ENCODE peak calls at places on chromosomes 16 and 17, in five cellular contexts. O is CD8-positive, alpha-beta T cell; X is fibroblast of pulmonary artery; G is transverse colon; L is H9. S is an unnamed sample.
A peak's percentile ranks its signal among the peaks of the same experiment; 100 is the strongest.

GRCh38 chr17:14464741-14465140 is 163.9 kb downstream of the HS3ST3B1 start:
- DNase-seq in O (no peak), X (no peak), G (no peak), L (no peak), S (peak; percentile 32)

GRCh38 chr17:9436629-9437028 is 139.0 kb downstream of the STX8 start:
- DNase-seq in O (no peak), X (no peak), G (no peak), L (no peak), S (no peak)

GRCh38 chr17:7258731-7259554 is 3.3 kb downstream of the CLDN7 start:
- DNase-seq in O (no peak), X (peak; percentile 44), G (peak; percentile 85), L (no peak), S (no peak)

GRCh38 chr17:64073771-64074703 is 53.6 kb upstream of the ICAM2 start:
- DNase-seq in O (no peak), X (no peak), G (no peak), L (no peak), S (no peak)

GRCh38 chr17:42679492-42680330 is 1.9 kb downstream of the CCR10 start:
- DNase-seq in O (peak; percentile 70), X (peak; percentile 82), G (peak; percentile 85), L (peak; percentile 95), S (peak; percentile 76)

GRCh38 chr17:80087346-80088265 is 13.8 kb upstream of the GAA start:
- DNase-seq in O (no peak), X (no peak), G (no peak), L (no peak), S (no peak)

GRCh38 chr16:628321-629061 is 2.3 kb upstream of the WFIKKN1 start:
- DNase-seq in O (no peak), X (no peak), G (no peak), L (peak; percentile 29), S (no peak)

GRCh38 chr16:12532871-12533610 is 270.6 kb downstream of the CPPED1 start:
- DNase-seq in O (peak; percentile 40), X (no peak), G (no peak), L (no peak), S (no peak)

GRCh38 chr16:69494993-69495392 is 70.6 kb downstream of the CYB5B start:
- DNase-seq in O (peak; percentile 27), X (peak; percentile 30), G (peak; percentile 31), L (peak; percentile 74), S (no peak)

GRCh38 chr16:10740000-10740844 is 3.4 kb upstream of the NUBP1 start:
- DNase-seq in O (no peak), X (no peak), G (no peak), L (peak; percentile 17), S (no peak)

GRCh38 chr16:74909665-74910064 is 75.3 kb downstream of the WDR59 start:
- DNase-seq in O (no peak), X (no peak), G (no peak), L (no peak), S (no peak)

GRCh38 chr17:3593384-3593783 is 15.8 kb downstream of the TRPV1 start:
- DNase-seq in O (no peak), X (no peak), G (no peak), L (no peak), S (no peak)

GRCh38 chr16:56041556-56042140 is 149.6 kb upstream of the GNAO1 start:
- DNase-seq in O (no peak), X (no peak), G (peak; percentile 14), L (peak; percentile 78), S (no peak)

GRCh38 chr17:78645421-78646295 is 68.5 kb upstream of the DNAH17 start:
- DNase-seq in O (peak; percentile 51), X (peak; percentile 59), G (peak; percentile 81), L (no peak), S (no peak)

GRCh38 chr17:8126306-8127066 is 2.6 kb upstream of the HES7 start:
- DNase-seq in O (peak; percentile 43), X (no peak), G (peak; percentile 58), L (peak; percentile 75), S (no peak)

GRCh38 chr16:8720967-8721692 is 46.7 kb downstream of the ABAT start:
- DNase-seq in O (no peak), X (no peak), G (peak; percentile 18), L (no peak), S (no peak)

GRCh38 chr16:46618516-46618915 is 2.7 kb downstream of the SHCBP1 start:
- DNase-seq in O (no peak), X (no peak), G (no peak), L (no peak), S (no peak)

DNA sequence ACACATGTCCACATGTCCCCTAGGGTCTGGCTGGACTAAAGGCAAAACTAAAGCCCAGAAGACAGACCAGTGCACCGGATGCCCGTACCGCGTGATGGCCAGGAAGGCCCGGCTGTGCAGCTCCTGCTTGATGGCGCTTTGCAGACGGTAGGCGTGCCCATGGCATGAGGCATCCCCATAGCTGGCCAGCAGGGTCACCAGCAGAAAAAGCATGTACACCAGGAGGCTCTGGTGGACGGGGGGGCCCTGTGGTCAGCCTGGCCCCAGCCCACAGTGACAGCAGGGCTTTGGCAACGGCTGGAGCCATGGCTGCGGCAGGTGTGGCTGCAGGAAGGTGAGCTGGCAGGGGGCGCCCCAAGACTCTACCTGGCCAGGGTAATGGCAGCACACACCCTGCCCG is 42.8 kb downstream of the PKD1 start:
- DNase-seq in O (no peak), X (no peak), G (no peak), L (no peak), S (no peak)
- TF ChIP-seq CTCF in O (no peak), X (no peak), G (no peak), L (no peak), S (peak; percentile 27)

GRCh38 chr17:81523139-81524062 is 4.8 kb upstream of the FSCN2 start:
- DNase-seq in O (no peak), X (peak; percentile 42), G (no peak), L (peak; percentile 89), S (peak; percentile 68)
- TF ChIP-seq CTCF in O (no peak), X (peak; percentile 31), G (no peak), L (peak; percentile 64), S (peak; percentile 49)

GRCh38 chr17:50266384-50267073 is 7.7 kb upstream of the TMEM92 start:
- DNase-seq in O (no peak), X (peak; percentile 83), G (peak; percentile 39), L (peak; percentile 40), S (peak; percentile 75)
- TF ChIP-seq CTCF in O (no peak), X (peak; percentile 26), G (no peak), L (no peak), S (peak; percentile 36)

DNA sequence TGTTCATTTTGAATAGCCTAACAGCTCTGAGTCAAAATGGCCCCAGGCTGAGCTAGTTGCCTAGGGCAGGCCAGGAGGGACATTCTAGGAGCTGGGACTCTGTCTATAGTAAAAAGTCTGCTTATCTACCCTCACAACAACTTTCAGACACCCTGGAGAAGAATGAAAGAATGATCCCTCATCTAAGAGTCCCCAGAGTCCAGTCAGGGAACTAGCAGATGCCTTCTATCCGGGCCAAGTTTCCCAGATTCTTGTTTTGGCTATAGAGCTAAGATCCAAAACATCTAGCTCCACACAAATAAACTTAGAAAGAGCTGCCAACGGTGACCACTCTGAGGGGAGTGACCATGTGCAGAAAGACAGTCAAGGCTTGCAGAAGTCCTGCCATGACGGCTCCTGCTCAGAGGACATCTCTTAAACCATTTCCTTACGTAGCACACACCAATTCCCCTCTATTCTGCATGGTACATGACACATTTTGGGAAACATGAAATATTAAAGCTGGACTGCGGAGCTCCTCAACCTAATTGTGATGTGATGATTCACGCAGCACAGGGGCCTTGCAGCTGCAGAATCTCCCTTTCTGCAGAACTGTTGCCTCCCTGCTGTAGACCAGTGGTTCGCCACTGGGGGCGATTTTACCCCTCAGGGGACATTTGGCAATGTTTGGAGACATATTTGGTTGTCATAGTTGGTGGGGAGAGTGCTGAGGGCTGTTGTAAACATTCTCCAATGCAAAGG is 24.2 kb downstream of the FAM20A start:
- DNase-seq in O (no peak), X (peak; percentile 76), G (no peak), L (no peak), S (peak; percentile 21)
- TF ChIP-seq CTCF in O (no peak), X (peak; percentile 37), G (no peak), L (no peak), S (peak; percentile 22)

DNA sequence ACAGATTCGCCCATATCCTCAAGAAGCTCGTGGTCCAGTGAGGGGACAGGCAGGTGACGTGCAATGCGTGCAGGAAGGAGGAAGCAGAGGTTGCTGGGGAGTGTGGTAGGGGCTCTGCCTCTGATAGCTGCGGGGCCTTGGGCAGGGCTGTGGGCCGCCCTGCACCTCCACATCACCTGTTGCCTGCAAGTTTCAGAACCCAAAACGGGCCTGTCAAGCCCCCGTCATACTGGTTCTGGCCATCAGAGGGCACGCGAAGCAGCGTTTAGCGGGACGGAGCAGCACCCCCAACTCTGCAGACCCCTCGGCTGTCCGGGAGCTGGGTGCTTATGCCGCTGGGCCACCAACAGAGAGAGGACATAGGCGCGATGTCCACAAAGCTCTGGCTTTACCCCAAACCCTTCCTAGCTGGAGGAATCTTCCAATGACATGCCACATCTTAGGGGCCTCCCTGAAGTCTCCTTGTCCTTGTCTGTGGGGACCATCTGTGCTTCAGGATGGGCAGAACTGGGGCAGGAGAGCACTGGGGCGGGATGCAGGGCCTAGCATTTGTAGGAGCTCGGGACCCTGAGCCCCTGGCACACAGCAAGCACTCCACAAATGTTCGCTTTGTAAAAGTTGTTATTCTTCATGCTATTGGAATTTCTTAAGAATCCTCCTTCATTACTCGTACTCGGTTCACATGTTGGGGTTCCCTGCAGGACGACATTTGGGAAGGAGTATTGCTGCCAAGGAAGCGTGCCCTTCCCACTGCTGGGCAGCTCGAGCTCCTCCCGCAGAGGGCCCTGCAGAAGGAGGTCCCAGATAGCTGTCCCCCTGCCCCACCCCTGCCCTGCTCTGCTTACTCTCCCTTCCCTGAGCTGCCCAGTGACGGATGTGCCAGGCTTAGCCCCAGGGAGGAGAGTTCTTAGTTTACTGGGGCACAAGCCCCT is 64.3 kb downstream of the CNGB1 start:
- DNase-seq in O (peak; percentile 16), X (peak; percentile 15), G (no peak), L (peak; percentile 66), S (no peak)
- TF ChIP-seq CTCF in O (peak; percentile 29), X (peak; percentile 53), G (peak; percentile 32), L (peak; percentile 70), S (peak; percentile 77)

GRCh38 chr16:28218109-28218508 is 6.3 kb upstream of the XPO6 start:
- DNase-seq in O (peak; percentile 65), X (peak; percentile 73), G (peak; percentile 27), L (peak; percentile 69), S (peak; percentile 48)
- TF ChIP-seq CTCF in O (peak; percentile 66), X (peak; percentile 72), G (peak; percentile 19), L (peak; percentile 66), S (peak; percentile 71)

DNA sequence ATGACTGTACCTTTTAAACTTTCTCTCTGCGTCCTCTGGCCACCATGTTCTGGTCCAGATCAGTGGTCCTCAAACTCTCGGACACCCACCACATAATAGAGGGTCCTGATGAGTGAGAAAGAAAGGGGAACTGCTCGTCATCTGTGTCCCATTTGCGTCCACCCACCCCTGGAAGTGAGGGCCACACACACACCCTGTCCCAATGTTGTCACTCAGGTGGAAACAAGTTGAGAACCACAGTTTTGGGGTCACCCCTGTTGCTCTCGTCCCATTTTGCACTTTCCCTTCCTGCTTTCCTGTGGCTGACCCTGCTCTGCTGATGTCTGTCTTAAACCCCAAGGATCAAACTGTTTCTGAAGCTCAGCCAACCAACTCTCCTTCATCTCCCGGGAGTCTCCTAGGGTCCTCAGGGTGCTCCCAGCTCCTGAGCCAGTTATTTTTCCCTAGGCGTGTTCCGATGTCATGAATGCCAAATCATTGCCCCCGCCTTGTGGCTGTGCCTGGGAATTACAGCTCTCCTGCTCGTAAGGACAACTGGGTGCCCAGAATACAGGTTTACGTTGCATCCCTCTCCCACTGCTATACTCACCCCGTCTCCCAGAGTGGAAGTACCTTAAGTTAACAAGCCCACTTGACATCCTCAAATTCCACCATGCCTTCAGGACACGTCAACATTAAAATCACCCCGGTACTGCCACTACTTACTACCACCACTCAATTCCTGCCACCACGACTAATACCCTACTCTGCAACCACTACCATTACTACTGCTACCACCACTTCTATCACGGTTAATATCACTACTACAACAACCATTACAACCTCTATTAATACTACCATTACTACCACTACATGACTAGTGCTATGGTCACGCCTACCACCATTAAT is 26.0 kb upstream of the HNF1B start:
- DNase-seq in O (peak; percentile 18), X (peak; percentile 69), G (peak; percentile 83), L (peak; percentile 81), S (peak; percentile 48)
- TF ChIP-seq CTCF in O (peak; percentile 25), X (peak; percentile 87), G (peak; percentile 52), L (peak; percentile 82), S (peak; percentile 90)

GRCh38 chr16:51971184-51971583 is 575.8 kb downstream of the TOX3 start:
- DNase-seq in O (no peak), X (peak; percentile 29), G (no peak), L (peak; percentile 44), S (peak; percentile 34)
- TF ChIP-seq CTCF in O (no peak), X (peak; percentile 42), G (no peak), L (peak; percentile 79), S (peak; percentile 75)

S was measured in HFFc6.